ENCODE peak calls at places on chromosomes 12 and 14, in nine cellular contexts. N is PC-3; V is transverse colon; D is lower lobe of right lung; U is CD8-positive, alpha-beta T cell; W is Peyer's patch; C is neural progenitor cell; H is cardiac muscle cell; Y is endodermal cell. E is an unnamed sample. For H3K4me1, the result is how much of the 10 kb centered on the place peaks cover.

GRCh38 chr12:32507559-32508276 is 108.4 kb downstream of the FGD4 start:
- DNase-seq in W (no peak), U (no peak), V (no peak), H (no peak), C (peak), D (no peak), N (no peak), Y (no peak), E (no peak)

GRCh38 chr12:96034631-96035282 is 630 bp downstream of the LTA4H start:
- DNase-seq in H (peak), C (peak), Y (peak), D (peak), W (no peak), U (no peak), N (peak), V (peak), E (no peak)

GRCh38 chr14:64708148-64709004 is 4.2 kb downstream of the PLEKHG3 start:
- DNase-seq in C (peak), Y (peak), V (no peak), H (peak), U (peak), N (peak), D (peak), W (no peak), E (peak)

GRCh38 chr14:103151270-103151933 is 28.1 kb downstream of the TNFAIP2 start:
- DNase-seq in H (no peak), V (no peak), N (no peak), W (no peak), U (no peak), C (no peak), Y (peak), D (no peak), E (no peak)

GRCh38 chr14:50061664-50062437 is 54.5 kb downstream of the VCPKMT start:
- DNase-seq in D (no peak), C (no peak), N (peak), U (peak), V (peak), H (peak), Y (peak), W (peak), E (peak)

GRCh38 chr12:45989857-45990467 is 412 bp downstream of the SCAF11 start:
- DNase-seq in Y (peak), C (peak), D (peak), W (no peak), U (peak), V (peak), N (peak), H (no peak), E (peak)

GRCh38 chr12:80472912-80473500 is 29.0 kb downstream of the PTPRQ start:
- DNase-seq in W (no peak), Y (peak), U (no peak), H (peak), N (peak), D (peak), C (peak), V (no peak), E (no peak)

GRCh38 chr12:116274552-116275375 is 2.7 kb downstream of the MED13L start:
- DNase-seq in Y (no peak), D (no peak), C (no peak), H (no peak), N (no peak), U (no peak), V (no peak), W (no peak), E (no peak)

GRCh38 chr14:64620910-64621309 is 71.1 kb downstream of the PPP1R36 start:
- DNase-seq in H (no peak), D (no peak), Y (no peak), C (no peak), V (no peak), U (no peak), N (peak), W (no peak), E (no peak)

GRCh38 chr12:79378496-79378895 is 312.3 kb downstream of the PAWR start:
- DNase-seq in H (no peak), Y (no peak), D (no peak), W (no peak), C (no peak), V (no peak), N (no peak), U (no peak), E (no peak)

GRCh38 chr12:67765969-67766368 is 117.4 kb downstream of the DYRK2 start:
- DNase-seq in V (no peak), H (no peak), U (no peak), N (no peak), Y (no peak), D (no peak), C (no peak), W (no peak), E (no peak)

GRCh38 chr12:67766370-67766769 is 117.8 kb downstream of the DYRK2 start:
- DNase-seq in Y (peak), D (no peak), W (no peak), U (no peak), H (no peak), C (no peak), V (no peak), N (peak), E (no peak)

GRCh38 chr12:67760586-67761275 is 112.2 kb downstream of the DYRK2 start:
- DNase-seq in C (no peak), D (no peak), H (no peak), Y (peak), N (no peak), V (no peak), W (no peak), U (no peak), E (no peak)

GRCh38 chr12:67764055-67764454 is 115.5 kb downstream of the DYRK2 start:
- DNase-seq in D (no peak), N (no peak), H (no peak), Y (no peak), V (no peak), C (no peak), W (no peak), U (no peak), E (no peak)

GRCh38 chr12:67764946-67765619 is 116.5 kb downstream of the DYRK2 start:
- DNase-seq in Y (no peak), W (no peak), D (no peak), H (no peak), V (no peak), U (no peak), N (no peak), C (no peak), E (peak)
- H3K4me1 ChIP-seq in Y (under half), W (under half), D (under half), H (under half), V (under half), U (under half), N (under half), C (under half), E (under half)

GRCh38 chr14:58107947-58108552 is 44.0 kb downstream of the ARMH4 start:
- DNase-seq in W (no peak), D (no peak), N (peak), C (peak), Y (peak), V (peak), H (peak), U (no peak), E (no peak)
- TF ChIP-seq CTCF in W (peak), D (peak), N (peak), C (peak), Y (peak), V (peak), H (peak), U (peak), E (peak)

GRCh38 chr14:92768795-92769194 is 20.4 kb upstream of the LGMN start:
- DNase-seq in N (no peak), H (no peak), W (no peak), Y (no peak), V (no peak), U (no peak), D (no peak), C (no peak), E (no peak)
- H3K4me1 ChIP-seq in N (under half), H (under half), W (under half), Y (under half), V (under half), U (under half), D (under half), C (under half), E (under half)

GRCh38 chr12:54232790-54233189 is 44.0 kb upstream of the SMUG1 start:
- DNase-seq in N (no peak), Y (peak), C (no peak), W (no peak), U (no peak), V (no peak), D (no peak), H (no peak), E (no peak)
- TF ChIP-seq CTCF in N (peak), Y (peak), C (peak), W (no peak), U (no peak), V (no peak), D (no peak), H (peak), E (no peak)

DNA sequence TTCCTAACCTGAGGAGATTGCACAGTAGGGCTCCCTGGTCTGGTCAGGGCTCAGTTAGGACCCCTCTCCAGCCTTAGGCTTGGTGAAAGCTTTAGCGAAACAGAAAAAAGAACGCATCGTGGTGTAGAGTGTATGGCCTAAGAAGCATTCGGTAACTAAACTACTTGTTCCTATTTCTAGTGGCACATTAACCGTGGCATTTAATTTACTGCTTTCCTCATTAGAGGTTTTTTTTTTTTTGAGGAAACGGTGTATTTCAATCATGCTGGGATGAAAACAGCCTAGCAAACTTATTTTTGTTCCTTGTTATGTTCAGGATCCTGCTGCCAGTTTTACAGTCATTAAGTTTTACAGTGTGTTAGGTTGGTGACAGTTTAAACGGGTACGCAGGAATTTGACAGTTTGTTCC is 516 bp upstream of the OSBPL8 start:
- DNase-seq in C (no peak), W (no peak), D (no peak), H (no peak), V (no peak), U (no peak), N (no peak), Y (no peak), E (no peak)
- H3K4me1 ChIP-seq in C (under half), W (under half), D (under half), H (under half), V (under half), U (under half), N (under half), Y (under half), E (under half)

GRCh38 chr14:101810897-101811620 is 49.5 kb downstream of the PPP2R5C start:
- DNase-seq in C (no peak), V (no peak), U (no peak), D (no peak), W (no peak), Y (no peak), H (no peak), N (peak), E (no peak)

GRCh38 chr14:101809671-101810514 is 48.4 kb downstream of the PPP2R5C start:
- DNase-seq in N (peak), W (peak), C (peak), D (peak), H (peak), Y (peak), V (peak), U (peak), E (peak)

GRCh38 chr14:101808894-101809670 is 47.6 kb downstream of the PPP2R5C start:
- DNase-seq in Y (no peak), V (no peak), H (no peak), C (no peak), W (no peak), U (no peak), D (no peak), N (no peak), E (no peak)

GRCh38 chr14:101812071-101812470 is 50.6 kb downstream of the PPP2R5C start:
- DNase-seq in D (no peak), H (no peak), V (peak), N (no peak), W (no peak), U (no peak), C (no peak), Y (no peak), E (no peak)

DNA sequence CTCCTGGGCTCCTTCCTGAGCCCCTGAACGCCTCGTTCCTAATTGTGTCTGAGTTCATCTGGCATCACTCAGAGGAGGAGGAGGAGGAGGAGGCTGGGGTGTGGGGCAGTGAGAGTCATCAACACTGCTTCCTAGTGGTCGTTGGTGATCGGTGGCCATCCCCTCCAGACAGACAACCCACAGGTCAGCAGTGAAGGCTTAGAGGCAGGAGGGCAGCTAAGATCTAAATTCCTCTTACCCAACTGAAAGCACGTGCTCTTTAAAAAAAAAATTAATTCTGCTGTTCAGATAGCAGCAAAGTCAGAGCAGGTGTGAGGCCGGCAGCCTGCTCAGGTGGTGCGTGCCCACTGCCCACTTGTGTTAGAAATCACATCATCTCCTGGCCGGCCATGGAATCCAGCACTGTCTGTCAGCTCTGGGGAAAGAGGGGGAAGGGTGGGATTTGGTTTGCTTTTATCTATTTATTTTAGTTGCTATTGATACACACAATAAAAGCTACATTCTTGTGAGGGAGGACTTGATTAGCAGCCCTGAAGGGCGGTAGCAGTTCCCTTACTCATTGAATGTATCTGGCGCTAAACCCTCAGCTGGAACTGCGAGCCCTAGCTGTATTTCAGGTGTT is 46.6 kb downstream of the PPP2R5C start:
- DNase-seq in V (no peak), H (peak), C (peak), Y (peak), N (no peak), U (no peak), W (no peak), D (no peak), E (peak)
- TF ChIP-seq CTCF in V (no peak), H (no peak), C (peak), Y (peak), N (peak), U (no peak), W (no peak), D (no peak), E (no peak)

E was measured in pancreas.